ENCODE peak calls at places on chromosome 11, in four cellular contexts. U is AG04450, Q is cardiac muscle cell, D is breast epithelium. B is an unnamed sample.

GRCh38 chr11:117600261-117600783 is 196.7 kb downstream of the DSCAML1 start:
- DNase-seq in U (no peak), Q (no peak), D (no peak), B (peak)

GRCh38 chr11:111870522-111870886 is 877 bp downstream of the ALG9 start:
- DNase-seq in U (no peak), Q (no peak), D (no peak), B (no peak)

GRCh38 chr11:4539603-4540219 is 5.3 kb upstream of the OR52M1 start:
- DNase-seq in U (peak), Q (peak), D (no peak), B (no peak)

GRCh38 chr11:21810650-21811049 is 382.2 kb upstream of the ANO5 start:
- DNase-seq in U (no peak), Q (no peak), D (no peak), B (no peak)

GRCh38 chr11:119726150-119726553 is 2.8 kb downstream of the NECTIN1 start:
- DNase-seq in U (no peak), Q (no peak), D (no peak), B (no peak)

GRCh38 chr11:8283510-8284272 is 20.0 kb upstream of the LMO1 start:
- DNase-seq in U (no peak), Q (peak), D (no peak), B (no peak)

GRCh38 chr11:68839953-68840641 is 1.6 kb downstream of the CPT1A start:
- DNase-seq in U (no peak), Q (peak), D (no peak), B (no peak)

GRCh38 chr11:92955900-92956299 is 13.6 kb upstream of the MTNR1B start:
- DNase-seq in U (no peak), Q (no peak), D (no peak), B (no peak)

GRCh38 chr11:128626913-128627665 is 39.7 kb upstream of the ETS1 start:
- DNase-seq in U (no peak), Q (no peak), D (no peak), B (no peak)

GRCh38 chr11:80349986-80350385 is 909.2 kb upstream of the TENM4 start:
- DNase-seq in U (no peak), Q (no peak), D (no peak), B (no peak)

GRCh38 chr11:96744697-96745096 is 354.9 kb downstream of the JRKL start:
- DNase-seq in U (no peak), Q (no peak), D (no peak), B (no peak)

GRCh38 chr11:61057615-61058014 is 44.7 kb upstream of the CD5 start:
- DNase-seq in U (no peak), Q (no peak), D (no peak), B (no peak)

GRCh38 chr11:114199051-114199450 is 97.1 kb upstream of the NNMT start:
- DNase-seq in U (no peak), Q (no peak), D (no peak), B (no peak)

GRCh38 chr11:117610045-117610444 is 187.0 kb downstream of the DSCAML1 start:
- DNase-seq in U (no peak), Q (no peak), D (no peak), B (no peak)

GRCh38 chr11:105244157-105244820 is 104.7 kb upstream of the CARD18 start:
- DNase-seq in U (peak), Q (peak), D (no peak), B (no peak)

GRCh38 chr11:107508201-107508857 is 50.7 kb upstream of the CWF19L2 start:
- DNase-seq in U (no peak), Q (no peak), D (no peak), B (no peak)

GRCh38 chr11:111308140-111308539 is 9.8 kb downstream of the POU2AF3 start:
- DNase-seq in U (no peak), Q (no peak), D (no peak), B (no peak)

GRCh38 chr11:4072668-4073285 is 21.8 kb upstream of the RRM1 start:
- DNase-seq in U (peak), Q (peak), D (no peak), B (no peak)

GRCh38 chr11:47060807-47061206 is 115.9 kb downstream of the ARFGAP2 start:
- DNase-seq in U (no peak), Q (no peak), D (no peak), B (no peak)

GRCh38 chr11:84558085-84558905 is 1068.8 kb downstream of the DLG2 start:
- DNase-seq in U (peak), Q (peak), D (no peak), B (no peak)

GRCh38 chr11:59865031-59865430 is 1.3 kb downstream of the TCN1 start:
- DNase-seq in U (no peak), Q (no peak), D (no peak), B (no peak)

GRCh38 chr11:83666149-83666548 is 380.0 kb upstream of the CCDC90B start:
- DNase-seq in U (no peak), Q (no peak), D (no peak), B (no peak)

GRCh38 chr11:115653076-115653475 is 148.9 kb upstream of the CADM1 start:
- DNase-seq in U (no peak), Q (no peak), D (no peak), B (no peak)

GRCh38 chr11:65204646-65205601 is 23.2 kb downstream of the CAPN1 start:
- DNase-seq in U (no peak), Q (peak), D (no peak), B (no peak)

GRCh38 chr11:66188580-66188979 is 79.9 kb upstream of the RAB1B start:
- DNase-seq in U (peak), Q (no peak), D (no peak), B (no peak)

GRCh38 chr11:34213366-34213765 is 107.9 kb downstream of the NAT10 start:
- DNase-seq in U (no peak), Q (no peak), D (no peak), B (no peak)

GRCh38 chr11:67001332-67001731 is 21.6 kb upstream of the SYT12 start:
- DNase-seq in U (no peak), Q (no peak), D (no peak), B (no peak)

GRCh38 chr11:79406376-79406775 is 34.5 kb downstream of the TENM4 start:
- DNase-seq in U (no peak), Q (no peak), D (no peak), B (no peak)

GRCh38 chr11:30706276-30706675 is 120.1 kb upstream of the MPPED2 start:
- DNase-seq in U (no peak), Q (no peak), D (no peak), B (no peak)

GRCh38 chr11:102637731-102638130 is 12.6 kb upstream of the MMP20 start:
- DNase-seq in U (no peak), Q (no peak), D (no peak), B (no peak)

GRCh38 chr11:65417221-65417701 is 5.3 kb upstream of the NEAT1 start:
- DNase-seq in U (no peak), Q (no peak), D (no peak), B (no peak)

GRCh38 chr11:75347781-75348613 is 3.5 kb downstream of the ARRB1 start:
- DNase-seq in U (peak), Q (peak), D (no peak), B (no peak)

GRCh38 chr11:36376888-36377758 is 81.0 kb downstream of the PRR5L start:
- DNase-seq in U (no peak), Q (peak), D (no peak), B (peak)

GRCh38 chr11:12717851-12718291 is 43.6 kb downstream of the TEAD1 start:
- DNase-seq in U (no peak), Q (no peak), D (no peak), B (no peak)

GRCh38 chr11:86021390-86021789 is 47.5 kb downstream of the PICALM start:
- DNase-seq in U (no peak), Q (no peak), D (no peak), B (no peak)
- H3K27ac ChIP-seq in U (no peak), Q (no peak), D (no peak), B (no peak)

GRCh38 chr11:706439-706956 is 467 bp downstream of the EPS8L2 start:
- DNase-seq in U (no peak), Q (no peak), D (no peak), B (no peak)

GRCh38 chr11:706957-707816 is 1.2 kb downstream of the EPS8L2 start:
- DNase-seq in U (no peak), Q (no peak), D (no peak), B (no peak)

GRCh38 chr11:708511-708910 is 2.5 kb downstream of the EPS8L2 start:
- DNase-seq in U (no peak), Q (no peak), D (no peak), B (no peak)

GRCh38 chr11:707817-708420 is 1.9 kb downstream of the EPS8L2 start:
- DNase-seq in U (no peak), Q (peak), D (no peak), B (no peak)

GRCh38 chr11:709109-709997 is 3.3 kb downstream of the EPS8L2 start:
- DNase-seq in U (no peak), Q (no peak), D (no peak), B (no peak)
- H3K27ac ChIP-seq in U (no peak), Q (no peak), D (peak), B (no peak)

GRCh38 chr11:108912587-108912986 is 247.7 kb downstream of the DDX10 start:
- DNase-seq in U (no peak), Q (no peak), D (no peak), B (no peak)
- H3K27ac ChIP-seq in U (no peak), Q (no peak), D (no peak), B (no peak)

GRCh38 chr11:269146-269890 is 8.9 kb upstream of the NLRP6 start:
- DNase-seq in U (no peak), Q (no peak), D (no peak), B (no peak)
- H3K27ac ChIP-seq in U (no peak), Q (no peak), D (peak), B (peak)

DNA sequence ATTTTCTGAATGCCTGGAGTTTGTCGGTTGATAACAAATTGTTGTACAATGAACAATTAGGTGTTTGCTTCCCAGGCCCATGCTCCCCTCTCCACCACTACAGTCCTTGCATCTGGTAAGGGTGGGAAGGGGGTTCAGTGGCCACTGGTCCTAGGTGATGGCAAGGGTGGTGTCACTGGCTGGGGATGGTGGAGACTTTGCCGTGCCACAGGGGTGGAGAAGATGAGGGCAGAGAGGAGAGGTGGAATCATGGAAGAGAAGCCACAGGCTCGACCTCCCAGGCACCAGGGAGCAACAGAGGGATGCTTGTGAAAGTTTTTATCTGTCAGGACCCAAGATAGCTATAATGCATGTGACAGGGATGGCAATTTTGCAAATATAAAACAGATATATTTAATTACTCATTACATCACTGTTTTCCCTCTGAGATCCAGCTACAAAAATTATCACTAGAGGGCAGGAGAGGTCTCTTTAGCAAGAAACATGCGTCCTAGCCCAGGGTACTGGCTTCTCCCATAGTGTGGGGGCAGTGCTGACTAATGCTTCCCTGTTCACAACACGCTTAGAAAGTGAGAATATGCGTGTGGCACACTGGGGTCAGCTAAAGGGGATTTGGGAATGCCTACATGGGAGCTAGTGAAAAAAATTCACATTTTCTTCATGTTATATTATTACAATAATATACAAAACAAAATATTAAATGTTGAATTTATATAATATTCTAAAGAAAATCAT is 49.0 kb upstream of the AMPD3 start:
- DNase-seq in U (peak), Q (peak), D (no peak), B (peak)
- H3K27ac ChIP-seq in U (no peak), Q (no peak), D (no peak), B (no peak)

GRCh38 chr11:19789840-19790710 is 77.4 kb downstream of the NAV2 start:
- DNase-seq in U (no peak), Q (no peak), D (no peak), B (no peak)
- H3K27ac ChIP-seq in U (no peak), Q (no peak), D (peak), B (no peak)

GRCh38 chr11:3003396-3004231 is 11.5 kb upstream of the NAP1L4 start:
- DNase-seq in U (no peak), Q (no peak), D (no peak), B (no peak)
- H3K27ac ChIP-seq in U (no peak), Q (no peak), D (peak), B (peak)

GRCh38 chr11:6599884-6600390 is 3.5 kb downstream of the RRP8 start:
- DNase-seq in U (no peak), Q (no peak), D (no peak), B (no peak)

GRCh38 chr11:6601041-6601461 is 2.4 kb downstream of the RRP8 start:
- DNase-seq in U (no peak), Q (no peak), D (no peak), B (no peak)

GRCh38 chr11:6603287-6604080 is at the start of the genes ILK and RRP8:
- DNase-seq in U (peak), Q (peak), D (peak), B (peak)

GRCh38 chr11:6604081-6604626 is 580 bp downstream of the ILK start:
- DNase-seq in U (no peak), Q (peak), D (no peak), B (no peak)

DNA sequence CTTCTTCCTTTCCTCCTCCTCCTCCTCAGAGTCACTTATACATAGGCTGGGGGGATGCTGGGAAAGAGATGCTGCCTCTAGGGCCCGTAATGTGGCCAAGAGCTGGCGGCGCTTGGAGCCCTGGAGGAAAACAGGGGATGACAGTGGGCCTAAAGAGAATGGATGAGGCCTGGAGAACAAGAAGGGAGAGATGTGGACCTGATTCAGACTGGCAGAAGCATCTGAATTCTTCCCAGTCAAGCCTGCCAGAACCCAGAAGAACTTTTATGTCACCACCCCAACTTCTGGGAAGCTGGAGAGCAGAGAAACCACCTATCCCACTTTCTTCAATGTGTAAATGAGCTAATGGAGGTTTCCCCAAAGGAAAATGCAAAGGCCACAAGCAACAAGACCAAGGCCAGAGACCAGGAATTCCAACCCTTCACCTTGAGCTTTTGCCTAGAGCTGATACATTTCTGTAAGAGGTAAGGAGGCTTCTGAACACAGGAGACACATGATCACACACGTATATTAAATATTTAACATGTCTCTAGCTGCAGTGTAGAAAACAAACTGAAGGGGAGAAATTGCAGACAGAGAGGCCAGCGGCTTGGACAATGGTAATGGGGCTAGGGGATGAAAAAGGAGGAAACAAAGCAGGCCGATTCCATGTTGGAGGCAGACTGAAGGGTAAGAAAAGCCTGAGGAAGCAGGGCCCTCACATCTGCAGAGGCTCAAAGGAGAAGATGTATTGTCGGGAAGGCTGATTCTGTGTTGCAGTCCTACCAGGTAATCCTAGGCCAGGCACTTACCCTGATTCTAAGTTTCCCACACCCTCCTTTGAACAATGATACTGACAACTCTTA is 1.1 kb downstream of the RRP8 start:
- DNase-seq in U (no peak), Q (no peak), D (no peak), B (no peak)
- H3K27ac ChIP-seq in U (no peak), Q (peak), D (peak), B (no peak)

GRCh38 chr11:45180158-45180887 is 33.9 kb downstream of the PRDM11 start:
- DNase-seq in U (no peak), Q (peak), D (peak), B (no peak)

GRCh38 chr11:45176996-45177395 is 30.6 kb downstream of the PRDM11 start:
- DNase-seq in U (no peak), Q (peak), D (no peak), B (no peak)

GRCh38 chr11:45179686-45180085 is 33.2 kb downstream of the PRDM11 start:
- DNase-seq in U (no peak), Q (no peak), D (no peak), B (no peak)

GRCh38 chr11:45178890-45179663 is 32.6 kb downstream of the PRDM11 start:
- DNase-seq in U (no peak), Q (no peak), D (no peak), B (no peak)

GRCh38 chr11:45178223-45178622 is 31.8 kb downstream of the PRDM11 start:
- DNase-seq in U (no peak), Q (no peak), D (no peak), B (no peak)
- H3K27ac ChIP-seq in U (no peak), Q (no peak), D (no peak), B (no peak)

DNA sequence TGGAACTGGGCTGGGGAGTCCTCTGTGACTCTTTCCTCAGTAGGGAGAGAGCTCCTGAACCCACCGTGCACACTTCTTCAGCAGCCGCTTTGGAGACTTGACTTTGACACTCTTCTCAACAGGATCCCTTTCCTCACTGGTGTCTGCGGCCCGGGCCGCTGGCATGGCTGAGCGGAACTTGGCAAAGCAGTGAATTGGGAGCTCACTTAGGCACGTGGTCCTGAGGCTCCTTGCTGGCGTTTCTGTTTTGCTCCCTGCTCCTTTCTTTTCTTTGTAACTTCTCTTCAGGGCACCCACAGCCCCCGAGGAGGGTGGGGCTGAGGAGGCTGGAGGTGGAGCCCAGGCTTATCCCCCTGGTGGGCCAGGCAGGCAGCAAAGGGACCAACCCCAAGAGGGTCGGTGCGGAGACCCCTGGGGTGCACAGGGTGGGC is 8.4 kb upstream of the KCNQ1OT1 start:
- DNase-seq in U (no peak), Q (no peak), D (no peak), B (no peak)
- H3K27ac ChIP-seq in U (peak), Q (no peak), D (peak), B (no peak)